ENCODE peak calls at places on chromosomes 13 and 19, in seven cellular contexts. T, E, Z, R, I, L and S are unnamed samples.
A peak's percentile ranks its signal among the peaks of the same experiment; 100 is the strongest.

GRCh38 chr13:67134322-67135129 is 95.6 kb downstream of the PCDH9 start:
- DNase-seq in T (no peak), E (peak; percentile 18), Z (no peak), R (no peak), I (no peak), L (no peak), S (no peak)

GRCh38 chr13:75153834-75154233 is 328.1 kb downstream of the TBC1D4 start:
- DNase-seq in T (no peak), E (peak; percentile 32), Z (no peak), R (no peak), I (no peak), L (no peak), S (no peak)

GRCh38 chr13:66835040-66835628 is 395.0 kb downstream of the PCDH9 start:
- DNase-seq in T (no peak), E (peak; percentile 39), Z (no peak), R (no peak), I (no peak), L (peak; percentile 79), S (peak; percentile 91)

GRCh38 chr13:30346159-30346788 is 38.9 kb upstream of the KATNAL1 start:
- DNase-seq in T (peak; percentile 64), E (no peak), Z (peak; percentile 60), R (no peak), I (no peak), L (no peak), S (no peak)

GRCh38 chr13:101416181-101417042 is at the start of gene NALCN:
- DNase-seq in T (no peak), E (peak; percentile 30), Z (peak; percentile 14), R (peak; percentile 39), I (peak; percentile 68), L (peak; percentile 71), S (peak; percentile 66)

GRCh38 chr19:18001837-18002345 is 6.1 kb upstream of the ARRDC2 start:
- DNase-seq in T (no peak), E (no peak), Z (no peak), R (no peak), I (no peak), L (no peak), S (peak; percentile 65)

GRCh38 chr19:5063873-5064645 is 95.1 kb downstream of the KDM4B start:
- DNase-seq in T (no peak), E (no peak), Z (no peak), R (no peak), I (no peak), L (no peak), S (no peak)

GRCh38 chr19:36604656-36605100 is 435 bp upstream of the ZNF382 start:
- DNase-seq in T (peak; percentile 30), E (peak; percentile 54), Z (peak; percentile 45), R (peak; percentile 38), I (no peak), L (peak; percentile 54), S (peak; percentile 83)

GRCh38 chr19:3224346-3225325 is at the start of gene CELF5:
- DNase-seq in T (no peak), E (no peak), Z (no peak), R (peak; percentile 30), I (peak; percentile 86), L (peak; percentile 91), S (no peak)

GRCh38 chr13:112370311-112370710 is 5.8 kb upstream of the SPACA7 start:
- DNase-seq in T (no peak), E (no peak), Z (no peak), R (no peak), I (no peak), L (no peak), S (no peak)
- H3K9ac ChIP-seq in T (no peak overlapping the region), E (no peak overlapping the region), Z (no peak overlapping the region), R (no peak overlapping the region), I (no peak overlapping the region), L (no peak overlapping the region), S (no peak overlapping the region)

DNA sequence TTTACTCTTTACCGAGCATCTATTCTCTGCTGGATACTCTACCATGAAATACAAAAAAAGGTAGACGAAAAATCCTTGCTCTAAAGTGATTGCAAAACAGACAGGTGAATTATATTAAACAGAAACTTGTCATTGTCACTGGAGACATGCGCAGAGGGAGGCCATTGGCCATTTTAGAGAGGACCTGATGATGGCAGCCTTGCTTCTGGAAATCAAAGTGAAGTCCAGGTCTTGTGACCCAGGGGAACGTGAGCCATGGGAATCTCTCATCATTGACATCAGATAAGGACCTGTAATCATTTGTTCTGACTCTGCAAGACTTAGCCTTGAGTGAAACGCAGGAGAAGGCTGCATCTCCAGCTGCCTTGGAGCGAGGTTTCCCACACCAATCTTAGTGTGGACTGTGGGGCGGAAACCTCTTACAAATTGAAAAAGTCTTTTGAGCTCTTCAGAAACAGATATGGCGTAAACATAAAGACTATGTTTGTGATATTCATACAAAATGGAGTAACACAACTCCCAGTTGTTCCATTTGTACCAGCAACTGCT is 16.8 kb upstream of the SLC46A3 start:
- DNase-seq in T (no peak), E (no peak), Z (no peak), R (no peak), I (peak; percentile 10), L (no peak), S (no peak)
- H3K36me3 ChIP-seq in T (no peaks in the 10 kb centered on the region), E (no peaks in the 10 kb centered on the region), Z (no peaks in the 10 kb centered on the region), R (no peaks in the 10 kb centered on the region), I (no peaks in the 10 kb centered on the region), L (no peaks in the 10 kb centered on the region), S (no peaks in the 10 kb centered on the region)

GRCh38 chr19:29781582-29782580 is 29.9 kb upstream of the CCNE1 start:
- DNase-seq in T (no peak), E (no peak), Z (no peak), R (no peak), I (no peak), L (no peak), S (peak; percentile 75)

GRCh38 chr19:29785360-29785759 is 26.4 kb upstream of the CCNE1 start:
- DNase-seq in T (no peak), E (no peak), Z (no peak), R (no peak), I (no peak), L (no peak), S (no peak)

GRCh38 chr19:29785955-29786589 is 25.7 kb upstream of the CCNE1 start:
- DNase-seq in T (no peak), E (no peak), Z (no peak), R (no peak), I (peak; percentile 77), L (no peak), S (no peak)

GRCh38 chr19:29784598-29785223 is 27.1 kb upstream of the CCNE1 start:
- DNase-seq in T (no peak), E (no peak), Z (no peak), R (no peak), I (no peak), L (no peak), S (no peak)

DNA sequence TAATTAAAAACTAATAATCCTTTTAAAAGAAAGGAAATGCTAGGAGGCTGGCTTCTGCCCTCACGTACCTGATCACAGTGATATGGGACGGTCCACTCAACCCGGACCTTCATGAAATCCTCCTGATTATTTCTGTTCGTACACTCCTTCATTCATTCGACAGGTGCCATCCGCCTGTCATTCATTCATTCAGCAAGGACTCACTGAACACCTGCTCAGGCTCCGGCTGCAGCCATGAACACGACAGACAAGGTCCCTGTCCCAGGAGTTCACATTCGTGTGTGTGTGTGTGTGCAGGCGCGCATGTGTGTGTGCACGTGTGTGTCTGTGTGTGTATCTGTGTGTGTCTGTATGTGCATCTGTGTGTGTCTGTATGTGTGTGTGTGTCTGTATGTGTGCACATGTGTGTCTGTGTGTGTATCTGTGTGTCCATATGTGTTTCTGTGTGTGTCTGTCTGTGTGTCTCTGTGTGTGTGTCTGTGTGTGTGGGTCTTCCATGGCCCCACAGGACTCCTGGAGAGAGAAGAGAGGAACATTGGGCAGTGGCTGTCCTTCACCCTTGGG is 28.1 kb upstream of the CCNE1 start:
- DNase-seq in T (no peak), E (no peak), Z (no peak), R (no peak), I (no peak), L (no peak), S (no peak)
- TF ChIP-seq CTCF in T (no peak), E (no peak), Z (no peak), R (no peak), I (no peak), L (no peak), S (no peak)

DNA sequence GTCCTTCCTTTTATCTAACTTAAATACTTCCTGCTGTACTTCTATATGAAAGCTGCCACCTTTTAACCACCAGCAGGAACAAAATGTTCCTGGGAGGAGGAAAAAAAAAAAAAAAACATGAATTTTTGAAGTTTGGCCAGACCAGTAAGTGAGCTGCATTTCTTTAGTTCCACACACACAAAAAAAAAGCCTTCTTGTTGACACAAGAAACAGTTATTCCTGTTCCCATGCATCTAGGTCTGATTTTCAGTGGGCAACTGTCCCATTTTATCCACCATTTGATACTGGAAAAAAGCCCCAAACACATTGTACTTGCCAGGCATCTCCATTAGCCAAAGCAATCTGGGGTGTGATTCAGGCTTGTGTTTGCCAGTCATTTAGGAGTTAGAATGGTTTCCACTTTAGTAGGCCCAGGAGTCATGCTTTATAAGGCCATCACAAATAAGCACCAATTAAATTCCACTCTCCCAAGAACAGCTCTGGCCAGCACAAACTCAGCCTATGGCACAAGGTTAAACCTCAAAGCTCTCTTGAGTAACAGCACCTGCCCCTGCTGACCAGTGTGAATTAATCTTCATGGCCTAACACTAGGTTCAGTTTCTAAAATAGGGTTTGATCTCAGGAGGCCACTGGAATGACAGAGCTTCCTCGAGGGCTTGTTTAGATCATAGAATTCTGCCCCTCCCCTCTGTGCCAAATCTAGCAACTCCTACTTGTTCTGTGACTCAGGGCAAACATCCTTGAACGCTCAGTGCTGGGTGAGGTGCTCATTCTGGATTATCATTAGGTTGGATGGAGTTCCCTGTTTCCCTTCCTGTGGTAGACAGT is 67.1 kb downstream of the NUFIP1 start:
- DNase-seq in T (no peak), E (peak; percentile 99), Z (peak; percentile 83), R (peak; percentile 91), I (no peak), L (no peak), S (no peak)
- H3K9ac ChIP-seq in T (no peak overlapping the region), E (no peak overlapping the region), Z (no peak overlapping the region), R (peak overlapping the region; percentile 41), I (no peak overlapping the region), L (no peak overlapping the region), S (no peak overlapping the region)

DNA sequence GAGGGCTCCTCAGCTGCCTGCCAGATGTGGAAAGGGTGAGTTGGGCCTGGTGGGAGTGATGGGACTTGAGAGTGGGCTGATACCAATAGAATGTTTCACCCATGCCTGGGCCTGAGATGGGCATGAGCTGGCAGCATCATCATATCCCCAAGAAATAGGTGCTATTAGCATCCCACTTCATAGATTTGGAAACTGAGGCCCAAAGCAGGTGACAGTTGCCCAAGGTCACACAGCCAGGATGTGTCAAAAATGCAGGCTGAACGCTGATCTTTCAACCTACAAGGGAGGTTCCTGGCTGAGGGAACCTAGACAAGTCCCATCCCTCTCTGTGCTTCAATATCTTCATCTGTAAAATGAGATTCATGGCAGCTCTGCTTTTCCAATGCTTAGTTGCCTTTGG is 4.6 kb downstream of the SYDE1 start:
- DNase-seq in T (no peak), E (no peak), Z (no peak), R (no peak), I (no peak), L (no peak), S (no peak)
- H3K36me3 ChIP-seq in T (peaks cover 2% of the 10 kb centered on the region), E (peaks cover 49% of the 10 kb centered on the region), Z (peaks cover 11% of the 10 kb centered on the region), R (peaks cover 14% of the 10 kb centered on the region), I (peaks cover 59% of the 10 kb centered on the region), L (peaks cover 3% of the 10 kb centered on the region), S (peaks cover 39% of the 10 kb centered on the region)